ENCODE peak calls at places on chromosomes 6 and 20, in seven cellular contexts. O, Q, G, N, U, E and Z are unnamed samples.

GRCh38 chr6:46217671-46218131 is 46.9 kb upstream of the ENPP5 start:
- DNase-seq in O (peak; percentile 62), Q (peak; percentile 61), G (peak; percentile 89), N (no peak), U (peak; percentile 29), E (no peak), Z (no peak)

GRCh38 chr6:48016027-48016755 is 94.8 kb downstream of the PTCHD4 start:
- DNase-seq in O (no peak), Q (no peak), G (no peak), N (no peak), U (no peak), E (no peak), Z (no peak)

GRCh38 chr6:13091192-13091591 is 237.1 kb downstream of the TBC1D7 start:
- DNase-seq in O (peak; percentile 64), Q (no peak), G (no peak), N (no peak), U (no peak), E (no peak), Z (no peak)

GRCh38 chr6:73340048-73340447 is 14.0 kb downstream of the DPPA5 start:
- DNase-seq in O (no peak), Q (no peak), G (no peak), N (no peak), U (no peak), E (no peak), Z (no peak)

GRCh38 chr6:27684264-27685211 is 211.6 kb upstream of the ZNF184 start:
- DNase-seq in O (peak; percentile 56), Q (peak; percentile 61), G (no peak), N (no peak), U (peak; percentile 82), E (no peak), Z (no peak)

GRCh38 chr6:10793695-10794094 is 44.6 kb downstream of the MAK start:
- DNase-seq in O (no peak), Q (no peak), G (no peak), N (no peak), U (no peak), E (no peak), Z (no peak)

GRCh38 chr6:133248241-133249001 is 7.3 kb downstream of the EYA4 start:
- DNase-seq in O (no peak), Q (no peak), G (no peak), N (no peak), U (peak; percentile 69), E (no peak), Z (no peak)

GRCh38 chr6:35365599-35366596 is 23.5 kb downstream of the PPARD start:
- DNase-seq in O (no peak), Q (no peak), G (no peak), N (no peak), U (peak; percentile 30), E (no peak), Z (no peak)

GRCh38 chr6:161107779-161108380 is 116.3 kb downstream of the MAP3K4 start:
- DNase-seq in O (peak; percentile 86), Q (no peak), G (no peak), N (no peak), U (no peak), E (no peak), Z (no peak)

GRCh38 chr6:22471746-22472145 is 97.6 kb upstream of the HDGFL1 start:
- DNase-seq in O (no peak), Q (no peak), G (no peak), N (no peak), U (no peak), E (no peak), Z (no peak)

GRCh38 chr6:18350271-18350670 is 36.9 kb upstream of the RNF144B start:
- DNase-seq in O (no peak), Q (no peak), G (no peak), N (no peak), U (peak; percentile 86), E (no peak), Z (no peak)

GRCh38 chr6:128018821-128019220 is 118.0 kb upstream of the THEMIS start:
- DNase-seq in O (no peak), Q (no peak), G (no peak), N (no peak), U (no peak), E (no peak), Z (no peak)

GRCh38 chr20:21096321-21097043 is 9.7 kb downstream of the LINC00237 start:
- DNase-seq in O (no peak), Q (no peak), G (no peak), N (no peak), U (peak; percentile 80), E (no peak), Z (no peak)

GRCh38 chr6:148247386-148248063 is 95.1 kb upstream of the SASH1 start:
- DNase-seq in O (no peak), Q (no peak), G (no peak), N (no peak), U (no peak), E (no peak), Z (no peak)

GRCh38 chr6:17640477-17640917 is 40.4 kb downstream of the FAM8A1 start:
- DNase-seq in O (no peak), Q (no peak), G (no peak), N (no peak), U (peak; percentile 73), E (no peak), Z (no peak)

GRCh38 chr6:168615837-168616236 is 174.9 kb downstream of the SMOC2 start:
- DNase-seq in O (no peak), Q (no peak), G (no peak), N (no peak), U (no peak), E (no peak), Z (no peak)

GRCh38 chr6:69732640-69733039 is 64.2 kb downstream of the LMBRD1 start:
- DNase-seq in O (no peak), Q (no peak), G (no peak), N (no peak), U (peak; percentile 4), E (no peak), Z (no peak)

GRCh38 chr6:125201961-125202729 is 48.6 kb downstream of the TPD52L1 start:
- DNase-seq in O (peak; percentile 72), Q (no peak), G (no peak), N (no peak), U (peak; percentile 96), E (no peak), Z (no peak)

GRCh38 chr20:31823360-31824124 is 4.4 kb downstream of the MYLK2 start:
- DNase-seq in O (no peak), Q (no peak), G (no peak), N (no peak), U (no peak), E (no peak), Z (no peak)

GRCh38 chr6:32196682-32197616 is 4.5 kb upstream of the GPSM3 start:
- DNase-seq in O (no peak), Q (peak; percentile 55), G (no peak), N (no peak), U (no peak), E (no peak), Z (no peak)

GRCh38 chr6:33926451-33926850 is 122.6 kb upstream of the MLN start:
- DNase-seq in O (no peak), Q (no peak), G (no peak), N (no peak), U (peak; percentile 21), E (no peak), Z (no peak)

GRCh38 chr20:17959257-17959627 is 9.4 kb downstream of the SNX5 start:
- DNase-seq in O (no peak), Q (no peak), G (no peak), N (no peak), U (no peak), E (no peak), Z (no peak)

GRCh38 chr6:129929433-129929832 is 68.3 kb upstream of the TMEM244 start:
- DNase-seq in O (no peak), Q (no peak), G (no peak), N (no peak), U (peak; percentile 65), E (no peak), Z (no peak)

GRCh38 chr20:23340524-23340923 is 10.1 kb upstream of the NXT1 start:
- DNase-seq in O (peak; percentile 61), Q (peak; percentile 53), G (no peak), N (no peak), U (peak; percentile 61), E (peak; percentile 53), Z (peak; percentile 88)
- TF ChIP-seq CTCF in O (peak; percentile 14), Q (peak; percentile 55), G (peak; percentile 24), N (peak; percentile 46), U (peak; percentile 62), E (peak; percentile 81), Z (peak; percentile 92)

GRCh38 chr6:105995403-105995699 is 90.8 kb upstream of the PRDM1 start:
- DNase-seq in O (no peak), Q (no peak), G (no peak), N (no peak), U (no peak), E (no peak), Z (no peak)

GRCh38 chr6:105993341-105993740 is 92.8 kb upstream of the PRDM1 start:
- DNase-seq in O (no peak), Q (no peak), G (no peak), N (no peak), U (no peak), E (no peak), Z (no peak)

GRCh38 chr6:105994522-105995402 is 91.4 kb upstream of the PRDM1 start:
- DNase-seq in O (peak; percentile 47), Q (peak; percentile 35), G (no peak), N (no peak), U (peak; percentile 72), E (peak; percentile 37), Z (no peak)

GRCh38 chr6:105992315-105992961 is 93.7 kb upstream of the PRDM1 start:
- DNase-seq in O (peak; percentile 87), Q (peak; percentile 95), G (no peak), N (peak; percentile 41), U (peak; percentile 79), E (peak; percentile 65), Z (peak; percentile 93)

GRCh38 chr6:105993769-105994521 is 92.2 kb upstream of the PRDM1 start:
- DNase-seq in O (peak; percentile 34), Q (no peak), G (no peak), N (no peak), U (no peak), E (no peak), Z (no peak)
- TF ChIP-seq CTCF in O (no peak), Q (no peak), G (no peak), N (no peak), U (no peak), E (no peak), Z (no peak)

GRCh38 chr6:136525586-136526195 is 24.5 kb downstream of the MAP7 start:
- DNase-seq in O (no peak), Q (no peak), G (no peak), N (no peak), U (no peak), E (no peak), Z (no peak)
- TF ChIP-seq CTCF in O (no peak), Q (no peak), G (no peak), N (no peak), U (no peak), E (no peak), Z (peak; percentile 6)

DNA sequence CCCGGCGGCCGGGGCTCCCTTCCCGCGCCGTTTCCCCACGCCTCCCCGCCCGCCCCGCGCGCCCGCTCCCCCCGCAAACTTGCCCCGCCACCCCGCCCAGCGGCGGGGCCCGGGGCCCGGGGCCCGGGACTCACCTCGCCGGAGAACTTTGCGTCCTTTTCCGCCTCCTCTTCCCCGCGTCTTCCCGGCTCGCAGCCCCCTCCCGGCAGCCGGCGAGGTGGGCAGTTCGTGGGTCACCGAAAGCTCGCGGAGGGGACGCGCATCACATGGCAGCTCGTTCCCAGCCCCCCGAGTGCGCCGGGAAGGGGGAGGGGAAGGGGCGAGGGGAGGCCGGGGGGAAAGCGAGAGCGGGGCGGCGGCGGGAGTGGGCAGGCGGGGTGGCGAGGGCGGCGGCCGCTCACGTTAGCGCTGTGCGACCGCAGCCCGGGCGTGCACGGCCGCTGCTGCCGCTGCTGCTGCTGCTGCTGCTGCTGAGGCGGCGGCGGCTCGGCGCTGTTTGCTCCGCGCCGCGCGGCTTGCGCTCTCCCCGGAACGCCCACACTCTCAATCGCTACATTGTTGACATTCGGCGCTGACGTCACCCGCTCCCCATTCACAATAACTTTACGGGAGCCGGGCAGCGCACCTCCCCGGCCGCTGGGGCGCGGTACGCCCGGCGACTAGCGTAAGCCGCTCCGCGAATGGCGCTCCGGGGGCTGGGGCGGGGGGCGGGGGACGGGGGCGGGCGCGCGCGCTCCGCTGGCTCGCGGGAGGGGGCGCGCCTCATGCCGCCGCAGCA is at the start of gene BACH2:
- DNase-seq in O (peak; percentile 96), Q (peak; percentile 75), G (peak; percentile 87), N (peak; percentile 75), U (peak; percentile 89), E (peak; percentile 87), Z (peak; percentile 87)
- TF ChIP-seq CTCF in O (no peak), Q (no peak), G (no peak), N (no peak), U (no peak), E (peak; percentile 34), Z (no peak)